ENCODE peak calls at places on chromosomes 13 and 19, in five cellular contexts. One of them, this sample, is unnamed.

GRCh38 chr19:5091576-5092215 is 122.8 kb downstream of the KDM4B start:
- DNase-seq in B cell: no peak
- DNase-seq in A549: no peak
- DNase-seq in neural progenitor cell: no peak
- DNase-seq in neural crest cell: no peak
- DNase-seq in this sample: no peak

GRCh38 chr13:113581871-113582270 is 2.7 kb upstream of the TFDP1 start:
- DNase-seq in neural progenitor cell: no peak
- DNase-seq in A549: no peak
- DNase-seq in neural crest cell: no peak
- DNase-seq in B cell: no peak
- DNase-seq in this sample: no peak

GRCh38 chr19:3270908-3271307 is 46.4 kb downstream of the CELF5 start:
- DNase-seq in neural crest cell: peak
- DNase-seq in A549: peak
- DNase-seq in B cell: peak
- DNase-seq in neural progenitor cell: peak
- DNase-seq in this sample: no peak

GRCh38 chr13:74246398-74246975 is 112.3 kb upstream of the KLF12 start:
- DNase-seq in B cell: no peak
- DNase-seq in neural crest cell: no peak
- DNase-seq in neural progenitor cell: no peak
- DNase-seq in A549: no peak
- DNase-seq in this sample: no peak

GRCh38 chr19:39599116-39599515 is 3.2 kb upstream of the LGALS13 start:
- DNase-seq in A549: peak
- DNase-seq in neural crest cell: peak
- DNase-seq in neural progenitor cell: peak
- DNase-seq in B cell: no peak
- DNase-seq in this sample: no peak

GRCh38 chr13:29595380-29596063 is at the start of gene SLC7A1:
- DNase-seq in B cell: peak
- DNase-seq in neural progenitor cell: peak
- DNase-seq in A549: peak
- DNase-seq in neural crest cell: peak
- DNase-seq in this sample: peak

GRCh38 chr19:1862424-1863307 is 713 bp downstream of the KLF16 start:
- DNase-seq in neural progenitor cell: peak
- DNase-seq in A549: peak
- DNase-seq in neural crest cell: no peak
- DNase-seq in B cell: peak
- DNase-seq in this sample: peak

GRCh38 chr19:13961826-13962737 is 9.8 kb downstream of the DCAF15 start:
- DNase-seq in B cell: peak
- DNase-seq in neural progenitor cell: peak
- DNase-seq in A549: no peak
- DNase-seq in neural crest cell: no peak
- DNase-seq in this sample: no peak

GRCh38 chr19:30332445-30333234 is 39.5 kb upstream of the ZNF536 start:
- DNase-seq in neural progenitor cell: no peak
- DNase-seq in B cell: no peak
- DNase-seq in neural crest cell: no peak
- DNase-seq in A549: no peak
- DNase-seq in this sample: no peak

GRCh38 chr13:40564342-40564997 is 102.0 kb downstream of the FOXO1 start:
- DNase-seq in A549: no peak
- DNase-seq in neural crest cell: no peak
- DNase-seq in neural progenitor cell: no peak
- DNase-seq in B cell: peak
- DNase-seq in this sample: no peak

GRCh38 chr19:55113570-55114039 is 3.8 kb downstream of the PPP1R12C start:
- DNase-seq in neural progenitor cell: peak
- DNase-seq in B cell: no peak
- DNase-seq in A549: peak
- DNase-seq in neural crest cell: peak
- DNase-seq in this sample: peak

GRCh38 chr19:40198272-40198990 is 7.2 kb downstream of the MAP3K10 start:
- DNase-seq in neural crest cell: no peak
- DNase-seq in A549: no peak
- DNase-seq in B cell: no peak
- DNase-seq in neural progenitor cell: no peak
- DNase-seq in this sample: no peak

GRCh38 chr19:33464010-33464732 is 57.4 kb downstream of the PEPD start:
- DNase-seq in A549: no peak
- DNase-seq in neural crest cell: no peak
- DNase-seq in B cell: no peak
- DNase-seq in neural progenitor cell: no peak
- DNase-seq in this sample: no peak

GRCh38 chr13:107066355-107066754 is 498.4 kb upstream of the ARGLU1 start:
- DNase-seq in B cell: no peak
- DNase-seq in neural progenitor cell: no peak
- DNase-seq in neural crest cell: no peak
- DNase-seq in A549: no peak
- DNase-seq in this sample: no peak

GRCh38 chr19:39558623-39559117 is 18.7 kb upstream of the EID2 start:
- DNase-seq in A549: no peak
- DNase-seq in B cell: no peak
- DNase-seq in neural progenitor cell: no peak
- DNase-seq in neural crest cell: no peak
- DNase-seq in this sample: no peak

GRCh38 chr13:48490241-48490640 is 42.6 kb downstream of the RCBTB2 start:
- DNase-seq in neural progenitor cell: no peak
- DNase-seq in neural crest cell: no peak
- DNase-seq in A549: no peak
- DNase-seq in B cell: no peak
- DNase-seq in this sample: no peak

GRCh38 chr19:58007285-58007684 is 4.7 kb upstream of the ZNF606 start:
- DNase-seq in neural crest cell: no peak
- DNase-seq in neural progenitor cell: no peak
- DNase-seq in B cell: no peak
- DNase-seq in A549: peak
- DNase-seq in this sample: no peak
- TF ChIP-seq CTCF in neural crest cell: no peak
- TF ChIP-seq CTCF in neural progenitor cell: peak
- TF ChIP-seq CTCF in B cell: no peak
- TF ChIP-seq CTCF in A549: no peak
- TF ChIP-seq CTCF in this sample: no peak

GRCh38 chr13:53743906-53744305 is 715.3 kb downstream of the OLFM4 start:
- DNase-seq in neural progenitor cell: peak
- DNase-seq in neural crest cell: no peak
- DNase-seq in B cell: no peak
- DNase-seq in A549: peak
- DNase-seq in this sample: no peak
- TF ChIP-seq CTCF in neural progenitor cell: peak
- TF ChIP-seq CTCF in neural crest cell: no peak
- TF ChIP-seq CTCF in B cell: no peak
- TF ChIP-seq CTCF in A549: no peak
- TF ChIP-seq CTCF in this sample: no peak

GRCh38 chr13:44407891-44408290 is 34.3 kb downstream of the SERP2 start:
- DNase-seq in neural crest cell: no peak
- DNase-seq in A549: peak
- DNase-seq in B cell: no peak
- DNase-seq in neural progenitor cell: no peak
- DNase-seq in this sample: no peak

GRCh38 chr13:44412341-44412935 is 38.8 kb downstream of the SERP2 start:
- DNase-seq in neural progenitor cell: no peak
- DNase-seq in neural crest cell: no peak
- DNase-seq in B cell: no peak
- DNase-seq in A549: no peak
- DNase-seq in this sample: no peak

GRCh38 chr13:44409595-44409994 is 36.0 kb downstream of the SERP2 start:
- DNase-seq in B cell: no peak
- DNase-seq in neural crest cell: no peak
- DNase-seq in neural progenitor cell: no peak
- DNase-seq in A549: no peak
- DNase-seq in this sample: no peak

GRCh38 chr13:44411841-44412240 is 38.2 kb downstream of the SERP2 start:
- DNase-seq in neural crest cell: no peak
- DNase-seq in neural progenitor cell: no peak
- DNase-seq in A549: no peak
- DNase-seq in B cell: no peak
- DNase-seq in this sample: no peak

DNA sequence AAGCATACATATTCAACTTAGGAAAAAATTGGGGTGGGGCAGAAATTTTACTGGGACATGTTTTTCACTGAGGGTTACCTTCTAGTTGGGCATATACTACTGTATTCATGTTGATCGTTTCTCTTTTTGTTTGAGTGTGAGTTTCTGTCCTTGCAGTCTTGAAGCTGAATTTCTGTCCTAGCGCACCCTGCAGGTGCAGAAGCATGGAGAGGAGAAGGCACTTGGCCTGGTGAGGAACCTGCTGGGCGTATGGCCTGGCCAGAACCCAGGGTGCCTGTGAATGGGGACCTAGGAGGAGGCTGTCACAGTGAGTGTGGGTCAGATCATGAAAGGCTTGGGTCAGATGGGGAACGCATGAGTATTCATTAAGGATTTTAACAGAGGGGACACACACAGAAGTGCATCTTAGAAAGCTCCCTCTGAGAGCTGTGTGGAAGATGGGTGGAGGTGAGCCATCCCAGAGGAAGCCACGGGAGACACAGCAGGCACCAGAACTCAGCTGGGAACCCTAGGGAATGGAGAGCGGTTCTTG is 36.8 kb downstream of the SERP2 start:
- DNase-seq in neural progenitor cell: no peak
- DNase-seq in B cell: no peak
- DNase-seq in A549: no peak
- DNase-seq in neural crest cell: no peak
- DNase-seq in this sample: no peak
- TF ChIP-seq CTCF in neural progenitor cell: no peak
- TF ChIP-seq CTCF in B cell: no peak
- TF ChIP-seq CTCF in A549: no peak
- TF ChIP-seq CTCF in neural crest cell: no peak
- TF ChIP-seq CTCF in this sample: no peak

GRCh38 chr13:80923907-80924306 is 583.0 kb upstream of the SPRY2 start:
- DNase-seq in neural crest cell: no peak
- DNase-seq in B cell: no peak
- DNase-seq in neural progenitor cell: peak
- DNase-seq in A549: no peak
- DNase-seq in this sample: no peak
- TF ChIP-seq CTCF in neural crest cell: peak
- TF ChIP-seq CTCF in B cell: no peak
- TF ChIP-seq CTCF in neural progenitor cell: peak
- TF ChIP-seq CTCF in A549: no peak
- TF ChIP-seq CTCF in this sample: no peak

GRCh38 chr19:12899891-12900518 is 9.0 kb downstream of the GCDH start:
- DNase-seq in neural crest cell: no peak
- DNase-seq in B cell: no peak
- DNase-seq in A549: no peak
- DNase-seq in neural progenitor cell: no peak
- DNase-seq in this sample: no peak
- TF ChIP-seq CTCF in neural crest cell: no peak
- TF ChIP-seq CTCF in B cell: no peak
- TF ChIP-seq CTCF in A549: no peak
- TF ChIP-seq CTCF in neural progenitor cell: no peak
- TF ChIP-seq CTCF in this sample: no peak

GRCh38 chr19:47005164-47005641 is 14.4 kb upstream of the NPAS1 start:
- DNase-seq in neural progenitor cell: no peak
- DNase-seq in neural crest cell: no peak
- DNase-seq in B cell: no peak
- DNase-seq in A549: no peak
- DNase-seq in this sample: no peak

GRCh38 chr19:47003611-47003935 is 16.1 kb upstream of the NPAS1 start:
- DNase-seq in neural progenitor cell: no peak
- DNase-seq in neural crest cell: no peak
- DNase-seq in A549: no peak
- DNase-seq in B cell: no peak
- DNase-seq in this sample: no peak

GRCh38 chr19:47002853-47003610 is 16.6 kb upstream of the NPAS1 start:
- DNase-seq in neural progenitor cell: no peak
- DNase-seq in A549: no peak
- DNase-seq in B cell: no peak
- DNase-seq in neural crest cell: no peak
- DNase-seq in this sample: no peak

GRCh38 chr19:47002106-47002766 is 17.4 kb upstream of the NPAS1 start:
- DNase-seq in neural crest cell: no peak
- DNase-seq in B cell: no peak
- DNase-seq in A549: peak
- DNase-seq in neural progenitor cell: no peak
- DNase-seq in this sample: no peak

DNA sequence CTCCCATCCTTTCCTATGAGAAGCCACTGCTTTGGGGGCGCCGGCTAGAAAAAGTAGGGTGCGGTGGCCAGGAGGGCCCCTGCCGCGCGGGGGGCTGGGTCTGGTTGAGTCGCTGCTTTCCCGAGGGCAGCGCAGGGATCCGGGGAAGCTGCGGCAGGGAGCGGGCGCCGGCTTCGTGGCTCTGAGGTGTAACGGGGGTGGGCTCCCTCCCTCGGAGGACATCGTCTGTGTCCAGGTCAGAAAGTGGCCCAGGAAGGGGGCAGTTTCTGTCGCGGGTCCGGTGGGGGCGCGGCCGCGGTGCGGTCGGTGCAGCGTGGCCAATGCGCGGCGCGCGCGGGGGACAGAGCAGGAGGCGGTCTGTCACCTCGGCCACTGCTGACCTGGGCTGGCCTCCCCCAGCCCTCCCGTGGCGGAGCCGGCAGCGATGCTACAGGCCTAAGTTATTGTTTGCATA is 15.6 kb upstream of the NPAS1 start:
- DNase-seq in A549: no peak
- DNase-seq in neural crest cell: no peak
- DNase-seq in B cell: no peak
- DNase-seq in neural progenitor cell: no peak
- DNase-seq in this sample: no peak
- TF ChIP-seq CTCF in A549: no peak
- TF ChIP-seq CTCF in neural crest cell: no peak
- TF ChIP-seq CTCF in B cell: no peak
- TF ChIP-seq CTCF in neural progenitor cell: no peak
- TF ChIP-seq CTCF in this sample: no peak

GRCh38 chr13:99658266-99658991 is 157.2 kb downstream of the TM9SF2 start:
- DNase-seq in neural crest cell: peak
- DNase-seq in A549: peak
- DNase-seq in neural progenitor cell: peak
- DNase-seq in B cell: peak
- DNase-seq in this sample: peak
- TF ChIP-seq CTCF in neural crest cell: peak
- TF ChIP-seq CTCF in A549: peak
- TF ChIP-seq CTCF in neural progenitor cell: peak
- TF ChIP-seq CTCF in B cell: no peak
- TF ChIP-seq CTCF in this sample: no peak